ENCODE peak calls at places on chromosomes 6 and 20, in four cellular contexts. One of them, this sample, is unnamed.

GRCh38 chr6:97812940-97813339 is 529.9 kb upstream of the MMS22L start:
- DNase-seq in activated gamma-delta T cell treated with anti-CD3 and anti-CD28 coated beads, Interleukin-2, amount 50 U/mL, for 16 hours: no peak
- DNase-seq in nucleus accumbens: no peak
- DNase-seq in Caki2: no peak
- DNase-seq in this sample: no peak

GRCh38 chr20:63367446-63368055 is 6.4 kb upstream of the CHRNA4 start:
- DNase-seq in Caki2: no peak
- DNase-seq in activated gamma-delta T cell treated with anti-CD3 and anti-CD28 coated beads, Interleukin-2, amount 50 U/mL, for 16 hours: no peak
- DNase-seq in nucleus accumbens: no peak
- DNase-seq in this sample: no peak

GRCh38 chr6:136889271-136890193 is 32.6 kb upstream of the SLC35D3 start:
- DNase-seq in Caki2: no peak
- DNase-seq in activated gamma-delta T cell treated with anti-CD3 and anti-CD28 coated beads, Interleukin-2, amount 50 U/mL, for 16 hours: no peak
- DNase-seq in nucleus accumbens: no peak
- DNase-seq in this sample: peak

GRCh38 chr20:7843613-7844012 is 96.6 kb downstream of the HAO1 start:
- DNase-seq in nucleus accumbens: no peak
- DNase-seq in activated gamma-delta T cell treated with anti-CD3 and anti-CD28 coated beads, Interleukin-2, amount 50 U/mL, for 16 hours: no peak
- DNase-seq in Caki2: no peak
- DNase-seq in this sample: no peak

GRCh38 chr6:143406673-143407072 is 43.8 kb downstream of the ADAT2 start:
- DNase-seq in Caki2: no peak
- DNase-seq in nucleus accumbens: no peak
- DNase-seq in activated gamma-delta T cell treated with anti-CD3 and anti-CD28 coated beads, Interleukin-2, amount 50 U/mL, for 16 hours: no peak
- DNase-seq in this sample: no peak

GRCh38 chr20:39897058-39897457 is 792.0 kb downstream of the MAFB start:
- DNase-seq in activated gamma-delta T cell treated with anti-CD3 and anti-CD28 coated beads, Interleukin-2, amount 50 U/mL, for 16 hours: no peak
- DNase-seq in Caki2: no peak
- DNase-seq in nucleus accumbens: no peak
- DNase-seq in this sample: no peak

GRCh38 chr20:31473331-31474096 is 1.4 kb downstream of the DEFB124 start:
- DNase-seq in Caki2: no peak
- DNase-seq in nucleus accumbens: no peak
- DNase-seq in activated gamma-delta T cell treated with anti-CD3 and anti-CD28 coated beads, Interleukin-2, amount 50 U/mL, for 16 hours: no peak
- DNase-seq in this sample: no peak

GRCh38 chr6:134529921-134530320 is 212.0 kb upstream of the SGK1 start:
- DNase-seq in nucleus accumbens: no peak
- DNase-seq in Caki2: no peak
- DNase-seq in activated gamma-delta T cell treated with anti-CD3 and anti-CD28 coated beads, Interleukin-2, amount 50 U/mL, for 16 hours: no peak
- DNase-seq in this sample: no peak

GRCh38 chr6:165663283-165663735 is 268 bp upstream of the PDE10A start:
- DNase-seq in activated gamma-delta T cell treated with anti-CD3 and anti-CD28 coated beads, Interleukin-2, amount 50 U/mL, for 16 hours: no peak
- DNase-seq in Caki2: peak
- DNase-seq in nucleus accumbens: no peak
- DNase-seq in this sample: no peak

GRCh38 chr6:132819405-132820145 is 5.2 kb downstream of the RPS12 start:
- DNase-seq in Caki2: peak
- DNase-seq in nucleus accumbens: no peak
- DNase-seq in activated gamma-delta T cell treated with anti-CD3 and anti-CD28 coated beads, Interleukin-2, amount 50 U/mL, for 16 hours: no peak
- DNase-seq in this sample: no peak

GRCh38 chr20:46672543-46673148 is 16.6 kb downstream of the TP53RK start:
- DNase-seq in Caki2: no peak
- DNase-seq in activated gamma-delta T cell treated with anti-CD3 and anti-CD28 coated beads, Interleukin-2, amount 50 U/mL, for 16 hours: no peak
- DNase-seq in nucleus accumbens: no peak
- DNase-seq in this sample: no peak

GRCh38 chr20:14142964-14143627 is 147.8 kb downstream of the MACROD2 start:
- DNase-seq in activated gamma-delta T cell treated with anti-CD3 and anti-CD28 coated beads, Interleukin-2, amount 50 U/mL, for 16 hours: no peak
- DNase-seq in nucleus accumbens: no peak
- DNase-seq in Caki2: no peak
- DNase-seq in this sample: no peak